ENCODE peak calls at places on chromosomes 5 and 9, in eight cellular contexts. O is omental fat pad; F is stimulated activated naive CD4-positive, alpha-beta T cell; L is H1; X is HFF-Myc; K is epithelial cell of proximal tubule; Z is MCF 10A; U is astrocyte of the hippocampus. Q is an unnamed sample.

GRCh38 chr5:65695896-65696295 is 26.0 kb downstream of the SGTB start:
- DNase-seq in O (no peak), F (no peak), L (no peak), X (no peak), K (no peak), Z (no peak), U (no peak), Q (no peak)

GRCh38 chr9:12773562-12773961 is 1.3 kb upstream of the LURAP1L start:
- DNase-seq in O (no peak), F (no peak), L (no peak), X (no peak), K (no peak), Z (no peak), U (no peak), Q (no peak)

GRCh38 chr9:31188496-31188895 is 1195.9 kb upstream of the ACO1 start:
- DNase-seq in O (no peak), F (no peak), L (no peak), X (no peak), K (no peak), Z (no peak), U (peak), Q (no peak)

GRCh38 chr5:54040773-54041172 is 269.6 kb downstream of the ARL15 start:
- DNase-seq in O (no peak), F (no peak), L (no peak), X (no peak), K (no peak), Z (no peak), U (no peak), Q (no peak)

GRCh38 chr9:16197578-16198370 is 644.9 kb downstream of the CCDC171 start:
- DNase-seq in O (no peak), F (no peak), L (no peak), X (no peak), K (no peak), Z (no peak), U (peak), Q (no peak)

GRCh38 chr9:128716581-128717254 is 7.2 kb downstream of the ZDHHC12 start:
- DNase-seq in O (no peak), F (no peak), L (no peak), X (no peak), K (no peak), Z (no peak), U (no peak), Q (no peak)

GRCh38 chr9:85402541-85402940 is 339.2 kb downstream of the AGTPBP1 start:
- DNase-seq in O (no peak), F (no peak), L (no peak), X (no peak), K (no peak), Z (no peak), U (no peak), Q (no peak)

GRCh38 chr9:114799441-114799840 is 6.4 kb downstream of the TNFSF15 start:
- DNase-seq in O (no peak), F (no peak), L (peak), X (no peak), K (no peak), Z (no peak), U (no peak), Q (no peak)

GRCh38 chr9:17018001-17018491 is 116.8 kb upstream of the CNTLN start:
- DNase-seq in O (no peak), F (no peak), L (no peak), X (peak), K (no peak), Z (no peak), U (peak), Q (no peak)

GRCh38 chr9:93060746-93061259 is 2.3 kb downstream of the SUSD3 start:
- DNase-seq in O (no peak), F (peak), L (no peak), X (no peak), K (no peak), Z (peak), U (peak), Q (no peak)

GRCh38 chr5:170538096-170538465 is 34.3 kb downstream of the KCNIP1 start:
- DNase-seq in O (no peak), F (no peak), L (no peak), X (no peak), K (peak), Z (no peak), U (no peak), Q (no peak)

GRCh38 chr9:96856363-96857286 is 2.3 kb upstream of the ZNF782 start:
- DNase-seq in O (no peak), F (peak), L (no peak), X (no peak), K (no peak), Z (peak), U (peak), Q (no peak)

GRCh38 chr9:28056466-28056865 is 483.2 kb upstream of the C9orf72 start:
- DNase-seq in O (no peak), F (no peak), L (no peak), X (peak), K (no peak), Z (no peak), U (no peak), Q (no peak)

GRCh38 chr9:4987996-4988421 is 2.9 kb downstream of the JAK2 start:
- DNase-seq in O (no peak), F (peak), L (no peak), X (peak), K (peak), Z (peak), U (peak), Q (no peak)

GRCh38 chr9:120775859-120776258 is 17.4 kb downstream of the FBXW2 start:
- DNase-seq in O (no peak), F (no peak), L (no peak), X (no peak), K (no peak), Z (peak), U (no peak), Q (no peak)

GRCh38 chr9:135517407-135517822 is 3.8 kb upstream of the LCN1 start:
- DNase-seq in O (peak), F (no peak), L (no peak), X (no peak), K (no peak), Z (no peak), U (no peak), Q (no peak)

GRCh38 chr9:6714176-6714575 is 43.6 kb upstream of the KDM4C start:
- DNase-seq in O (no peak), F (no peak), L (no peak), X (no peak), K (no peak), Z (no peak), U (no peak), Q (no peak)

GRCh38 chr5:15785636-15786035 is 285.7 kb downstream of the FBXL7 start:
- DNase-seq in O (no peak), F (no peak), L (no peak), X (no peak), K (no peak), Z (no peak), U (no peak), Q (no peak)

GRCh38 chr5:66694036-66694435 is 97.8 kb downstream of the MAST4 start:
- DNase-seq in O (no peak), F (no peak), L (no peak), X (no peak), K (no peak), Z (no peak), U (peak), Q (no peak)

GRCh38 chr5:55936100-55936693 is 58.6 kb downstream of the IL6ST start:
- DNase-seq in O (peak), F (peak), L (peak), X (peak), K (no peak), Z (peak), U (peak), Q (peak)

GRCh38 chr5:160493806-160494317 is 72.2 kb downstream of the PTTG1 start:
- DNase-seq in O (no peak), F (no peak), L (no peak), X (no peak), K (no peak), Z (no peak), U (no peak), Q (no peak)

GRCh38 chr5:117486879-117487391 is 912.3 kb upstream of the SEMA6A start:
- DNase-seq in O (no peak), F (no peak), L (no peak), X (no peak), K (no peak), Z (peak), U (no peak), Q (no peak)

GRCh38 chr5:56733580-56733979 is 81.8 kb upstream of the MAP3K1 start:
- DNase-seq in O (no peak), F (no peak), L (no peak), X (no peak), K (no peak), Z (no peak), U (no peak), Q (no peak)

GRCh38 chr5:50302815-50303490 is 138.1 kb downstream of the EMB start:
- DNase-seq in O (no peak), F (no peak), L (no peak), X (no peak), K (no peak), Z (peak), U (peak), Q (peak)

GRCh38 chr5:36944607-36945225 is 68.1 kb downstream of the NIPBL start:
- DNase-seq in O (no peak), F (peak), L (no peak), X (no peak), K (no peak), Z (peak), U (peak), Q (no peak)

GRCh38 chr9:6630502-6631206 is 14.9 kb downstream of the GLDC start:
- DNase-seq in O (no peak), F (no peak), L (no peak), X (no peak), K (no peak), Z (no peak), U (no peak), Q (no peak)

GRCh38 chr9:69762527-69762926 is 2.7 kb upstream of the PTAR1 start:
- DNase-seq in O (no peak), F (no peak), L (no peak), X (no peak), K (no peak), Z (no peak), U (no peak), Q (no peak)

GRCh38 chr9:91119679-91120078 is 242.0 kb downstream of the AUH start:
- DNase-seq in O (no peak), F (no peak), L (no peak), X (no peak), K (no peak), Z (peak), U (peak), Q (no peak)

GRCh38 chr5:6861667-6862066 is 148.4 kb downstream of the TENT4A start:
- DNase-seq in O (no peak), F (no peak), L (no peak), X (no peak), K (no peak), Z (peak), U (no peak), Q (no peak)

GRCh38 chr5:168422431-168422830 is 63.8 kb upstream of the RARS1 start:
- DNase-seq in O (no peak), F (no peak), L (no peak), X (no peak), K (no peak), Z (peak), U (no peak), Q (no peak)

GRCh38 chr9:30522486-30522885 is 1862.0 kb upstream of the ACO1 start:
- DNase-seq in O (no peak), F (no peak), L (no peak), X (no peak), K (no peak), Z (no peak), U (no peak), Q (no peak)

Q was measured in kidney epithelial cell.